ENCODE peak calls at places on chromosomes 3 and 15, in six cellular contexts. W is neuronal stem cell; R is aorta; J is effector memory CD4-positive, alpha-beta T cell; V is cardiac muscle cell; G is adipocyte. S is an unnamed sample.

GRCh38 chr3:192917258-192917507 is 473 bp downstream of the MB21D2 start:
- DNase-seq in W (no peak), R (no peak), J (no peak), V (no peak), G (no peak), S (no peak)

GRCh38 chr15:67611803-67612369 is 69.4 kb downstream of the MAP2K5 start:
- DNase-seq in W (no peak), R (no peak), J (no peak), V (peak; percentile 70), G (no peak), S (no peak)

GRCh38 chr3:133994166-133994910 is 35.4 kb downstream of the SLCO2A1 start:
- DNase-seq in W (no peak), R (no peak), J (no peak), V (no peak), G (no peak), S (no peak)

GRCh38 chr15:85633859-85634258 is 160.9 kb downstream of the KLHL25 start:
- DNase-seq in W (no peak), R (no peak), J (no peak), V (no peak), G (no peak), S (no peak)

GRCh38 chr3:146502887-146503458 is 33.6 kb upstream of the PLSCR2 start:
- DNase-seq in W (no peak), R (no peak), J (no peak), V (no peak), G (peak; percentile 18), S (no peak)

GRCh38 chr3:108037770-108038169 is 53.1 kb downstream of the CD47 start:
- DNase-seq in W (no peak), R (no peak), J (no peak), V (no peak), G (no peak), S (no peak)

GRCh38 chr3:60594025-60594424 is 657.2 kb downstream of the FHIT start:
- DNase-seq in W (no peak), R (peak; percentile 79), J (no peak), V (peak; percentile 73), G (peak; percentile 19), S (no peak)

GRCh38 chr3:61924065-61924740 is 362.8 kb downstream of the PTPRG start:
- DNase-seq in W (no peak), R (no peak), J (no peak), V (no peak), G (no peak), S (peak; percentile 66)

GRCh38 chr3:66552846-66553245 is 52.0 kb upstream of the LRIG1 start:
- DNase-seq in W (no peak), R (no peak), J (no peak), V (no peak), G (no peak), S (no peak)

GRCh38 chr3:172244011-172244410 is 204.2 kb downstream of the GHSR start:
- DNase-seq in W (no peak), R (no peak), J (no peak), V (no peak), G (no peak), S (no peak)

GRCh38 chr3:143633816-143634215 is 214.5 kb downstream of the SLC9A9 start:
- DNase-seq in W (no peak), R (no peak), J (no peak), V (no peak), G (no peak), S (no peak)

GRCh38 chr3:42094992-42095391 is 3.8 kb downstream of the TRAK1 start:
- DNase-seq in W (no peak), R (no peak), J (no peak), V (no peak), G (no peak), S (no peak)

GRCh38 chr3:39147711-39148115 is 5.7 kb downstream of the CSRNP1 start:
- DNase-seq in W (no peak), R (no peak), J (no peak), V (peak; percentile 64), G (peak; percentile 51), S (no peak)

GRCh38 chr3:152287898-152288576 is 19.3 kb downstream of the MBNL1 start:
- DNase-seq in W (no peak), R (no peak), J (no peak), V (no peak), G (peak; percentile 76), S (no peak)

GRCh38 chr3:36876181-36876936 is 68.5 kb downstream of the TRANK1 start:
- DNase-seq in W (no peak), R (no peak), J (peak; percentile 13), V (no peak), G (no peak), S (no peak)

GRCh38 chr3:134918448-134918847 is 123.4 kb downstream of the EPHB1 start:
- DNase-seq in W (no peak), R (no peak), J (no peak), V (no peak), G (no peak), S (no peak)

GRCh38 chr3:54874816-54875556 is 52.9 kb downstream of the LRTM1 start:
- DNase-seq in W (no peak), R (no peak), J (no peak), V (no peak), G (peak; percentile 82), S (no peak)

GRCh38 chr3:127629462-127630403 is 748 bp downstream of the PODXL2 start:
- DNase-seq in W (no peak), R (no peak), J (no peak), V (no peak), G (peak; percentile 16), S (no peak)

GRCh38 chr15:69468241-69469121 is 15.9 kb downstream of the RPLP1 start:
- DNase-seq in W (no peak), R (no peak), J (peak; percentile 82), V (peak; percentile 44), G (no peak), S (no peak)

GRCh38 chr3:122461834-122462233 is 46.0 kb upstream of the WDR5B start:
- DNase-seq in W (no peak), R (no peak), J (no peak), V (no peak), G (no peak), S (no peak)
- H3K4me1 ChIP-seq in W (no peaks in the 10 kb centered on the region), R (no peaks in the 10 kb centered on the region), J (no peaks in the 10 kb centered on the region), V (no peaks in the 10 kb centered on the region), G (peaks cover under 1% of the 10 kb centered on the region), S (no peaks in the 10 kb centered on the region)

GRCh38 chr15:50287324-50288116 is 22.0 kb upstream of the HDC start:
- DNase-seq in W (no peak), R (no peak), J (no peak), V (no peak), G (no peak), S (no peak)

GRCh38 chr15:50289749-50290148 is 24.2 kb upstream of the HDC start:
- DNase-seq in W (no peak), R (no peak), J (no peak), V (no peak), G (no peak), S (no peak)
- H3K36me3 ChIP-seq in W (peaks cover 5% of the 10 kb centered on the region), R (no peaks in the 10 kb centered on the region), J (peaks cover 25% of the 10 kb centered on the region), V (no peaks in the 10 kb centered on the region), G (peaks cover 25% of the 10 kb centered on the region), S (peaks cover 32% of the 10 kb centered on the region)

GRCh38 chr15:31464216-31465082 is 137.8 kb downstream of the KLF13 start:
- DNase-seq in W (no peak), R (no peak), J (no peak), V (no peak), G (no peak), S (no peak)

GRCh38 chr15:31461911-31462480 is 135.4 kb downstream of the KLF13 start:
- DNase-seq in W (no peak), R (peak; percentile 30), J (no peak), V (no peak), G (no peak), S (no peak)

GRCh38 chr15:31465083-31465955 is 138.7 kb downstream of the KLF13 start:
- DNase-seq in W (no peak), R (no peak), J (no peak), V (no peak), G (no peak), S (no peak)

GRCh38 chr15:31461375-31461774 is 134.7 kb downstream of the KLF13 start:
- DNase-seq in W (no peak), R (peak; percentile 20), J (no peak), V (no peak), G (no peak), S (no peak)

DNA sequence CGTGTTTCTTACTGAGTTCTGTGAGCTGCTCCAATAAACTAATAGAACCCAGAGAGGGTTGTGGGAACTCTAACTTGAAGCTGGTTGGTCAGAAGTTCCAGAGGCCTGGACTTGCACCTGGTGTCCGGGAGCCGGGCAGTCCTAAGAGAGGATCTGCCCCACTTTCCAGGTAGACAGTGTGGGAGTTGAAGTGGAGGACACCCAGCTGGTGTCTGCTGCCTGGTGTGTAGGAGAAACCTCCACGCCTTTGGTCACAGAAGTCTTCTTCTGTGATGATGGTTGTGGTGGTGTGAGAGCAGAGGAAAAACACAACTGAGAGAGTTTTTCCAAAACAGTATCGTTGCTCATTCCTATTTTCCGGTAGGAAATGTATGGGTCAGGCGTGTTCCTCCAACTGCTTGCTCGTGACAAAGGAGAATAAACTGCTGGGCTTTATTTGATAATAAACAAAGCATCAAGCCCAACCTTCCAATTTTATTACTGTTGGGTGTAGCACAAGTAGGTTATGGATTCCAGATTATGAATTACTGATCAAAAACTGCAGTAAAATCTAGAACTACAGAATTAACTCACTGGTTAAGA is 137.0 kb downstream of the KLF13 start:
- DNase-seq in W (no peak), R (no peak), J (no peak), V (no peak), G (no peak), S (no peak)
- H3K4me1 ChIP-seq in W (no peaks in the 10 kb centered on the region), R (no peaks in the 10 kb centered on the region), J (peaks cover 8% of the 10 kb centered on the region), V (no peaks in the 10 kb centered on the region), G (peaks cover 18% of the 10 kb centered on the region), S (no peaks in the 10 kb centered on the region)

GRCh38 chr3:141070229-141070628 is 19.1 kb downstream of the SPSB4 start:
- DNase-seq in W (no peak), R (no peak), J (no peak), V (no peak), G (no peak), S (no peak)
- H3K36me3 ChIP-seq in W (peaks cover 3% of the 10 kb centered on the region), R (no peaks in the 10 kb centered on the region), J (no peaks in the 10 kb centered on the region), V (peaks cover 3% of the 10 kb centered on the region), G (no peaks in the 10 kb centered on the region), S (no peaks in the 10 kb centered on the region)

DNA sequence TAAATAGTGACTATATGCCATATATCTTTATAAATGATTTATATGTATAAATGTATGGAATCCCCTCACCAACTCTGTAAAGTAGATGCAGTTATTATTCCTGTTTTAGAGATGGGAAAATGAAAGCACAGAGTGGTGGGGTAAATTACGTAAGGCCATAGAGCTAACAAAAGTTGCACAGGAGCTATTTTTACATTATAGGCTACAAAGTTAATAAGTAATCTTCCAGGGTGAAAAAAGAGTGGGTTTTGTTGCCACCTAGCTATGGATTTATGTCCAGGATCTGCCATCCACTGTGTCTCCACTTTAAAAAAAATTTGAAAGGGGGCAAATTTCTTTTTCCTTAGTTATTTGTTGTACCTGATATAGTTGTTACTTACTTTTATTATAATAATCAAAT is 235.7 kb downstream of the MCTP2 start:
- DNase-seq in W (no peak), R (no peak), J (no peak), V (no peak), G (no peak), S (no peak)
- H3K4me1 ChIP-seq in W (no peaks in the 10 kb centered on the region), R (no peaks in the 10 kb centered on the region), J (no peaks in the 10 kb centered on the region), V (no peaks in the 10 kb centered on the region), G (peaks cover 3% of the 10 kb centered on the region), S (no peaks in the 10 kb centered on the region)

S was measured in esophagus muscularis mucosa.